ENCODE peak calls at places on chromosomes 7 and 10, in four cellular contexts. F is occipital lobe, K is NCI-H2107, S is psoas muscle. O is an unnamed sample.

GRCh38 chr7:19969859-19970493 is 196.6 kb upstream of the TMEM196 start:
- DNase-seq in F (no peak), K (no peak), S (no peak), O (no peak)

GRCh38 chr7:5695037-5695708 is 86.3 kb downstream of the RNF216 start:
- DNase-seq in F (peak), K (no peak), S (peak), O (no peak)

GRCh38 chr10:33331020-33331557 is 3.4 kb downstream of the NRP1 start:
- DNase-seq in F (no peak), K (no peak), S (no peak), O (no peak)

GRCh38 chr10:43806851-43807640 is 158.4 kb upstream of the ZNF32 start:
- DNase-seq in F (no peak), K (no peak), S (no peak), O (no peak)

GRCh38 chr10:119812684-119813083 is 60.0 kb downstream of the MCMBP start:
- DNase-seq in F (no peak), K (no peak), S (no peak), O (no peak)

GRCh38 chr7:48084727-48085432 is 4.2 kb upstream of the UPP1 start:
- DNase-seq in F (no peak), K (no peak), S (peak), O (no peak)

GRCh38 chr7:22782616-22783232 is 39.9 kb downstream of the TOMM7 start:
- DNase-seq in F (no peak), K (peak), S (peak), O (no peak)

GRCh38 chr7:17134786-17135185 is 163.7 kb upstream of the AHR start:
- DNase-seq in F (no peak), K (no peak), S (no peak), O (no peak)

GRCh38 chr7:141325275-141325674 is 225.9 kb upstream of the AGK start:
- DNase-seq in F (no peak), K (no peak), S (no peak), O (no peak)

GRCh38 chr10:114043532-114044250 is at the start of gene ADRB1:
- DNase-seq in F (peak), K (no peak), S (peak), O (peak)

GRCh38 chr10:89744021-89744420 is 42.6 kb downstream of the KIF20B start:
- DNase-seq in F (no peak), K (no peak), S (no peak), O (no peak)

GRCh38 chr7:15561840-15562239 is at the start of gene AGMO:
- DNase-seq in F (peak), K (no peak), S (peak), O (peak)

GRCh38 chr10:60189861-60190475 is 199.7 kb downstream of the ANK3 start:
- DNase-seq in F (no peak), K (no peak), S (no peak), O (no peak)

GRCh38 chr10:97798958-97799565 is 27.3 kb upstream of the SFRP5 start:
- DNase-seq in F (no peak), K (no peak), S (no peak), O (no peak)

GRCh38 chr10:101444058-101444457 is 90.1 kb downstream of the BTRC start:
- DNase-seq in F (no peak), K (no peak), S (no peak), O (no peak)

GRCh38 chr7:1288390-1288995 is 55.8 kb downstream of the UNCX start:
- DNase-seq in F (no peak), K (no peak), S (peak), O (peak)

GRCh38 chr7:73487486-73487885 is 34.6 kb downstream of the BAZ1B start:
- DNase-seq in F (no peak), K (no peak), S (no peak), O (no peak)

O was measured in Right ventricle myocardium inferior.